ENCODE peak calls at places on chromosomes 12 and 14, in six cellular contexts. S, Y, K, G, Q and B are unnamed samples.

GRCh38 chr12:80359703-80360102 is 84.3 kb upstream of the PTPRQ start:
- DNase-seq in Q (no peak), Y (no peak), K (no peak), S (no peak), G (no peak), B (no peak)

GRCh38 chr12:32897688-32898573 is 1.4 kb upstream of the PKP2 start:
- DNase-seq in K (no peak), Q (no peak), S (no peak), Y (no peak), G (no peak), B (no peak)

GRCh38 chr14:30142216-30142615 is 214.6 kb upstream of the PRKD1 start:
- DNase-seq in Q (no peak), G (no peak), Y (no peak), K (no peak), S (no peak), B (no peak)

GRCh38 chr14:103688906-103689902 is 26.0 kb downstream of the XRCC3 start:
- DNase-seq in K (peak; percentile 58), S (no peak), Y (no peak), G (no peak), Q (peak; percentile 52), B (peak; percentile 78)

GRCh38 chr14:89359477-89360222 is 57.4 kb downstream of the FOXN3 start:
- DNase-seq in K (no peak), S (no peak), Q (no peak), Y (peak; percentile 46), G (no peak), B (no peak)

GRCh38 chr12:72136792-72137191 is 135.4 kb upstream of the TRHDE start:
- DNase-seq in Q (no peak), K (no peak), G (no peak), Y (no peak), S (no peak), B (no peak)

GRCh38 chr14:21711360-21711961 is 37.8 kb upstream of the OR4E1 start:
- DNase-seq in G (no peak), Y (no peak), K (peak; percentile 61), Q (no peak), S (no peak), B (peak; percentile 57)

GRCh38 chr14:20706657-20707355 is 18.2 kb downstream of the ANG start:
- DNase-seq in S (no peak), Y (no peak), G (no peak), Q (no peak), K (no peak), B (peak; percentile 51)

GRCh38 chr12:132246997-132247717 is 82.2 kb downstream of the GALNT9 start:
- DNase-seq in K (no peak), Q (no peak), G (no peak), Y (no peak), S (no peak), B (no peak)

GRCh38 chr12:55931317-55931779 is 386 bp downstream of the DGKA start:
- DNase-seq in Y (peak; percentile 33), G (no peak), Q (no peak), K (no peak), S (no peak), B (no peak)

GRCh38 chr12:1995205-1995896 is 8.9 kb downstream of the DCP1B start:
- DNase-seq in G (no peak), Y (no peak), S (no peak), K (no peak), Q (no peak), B (no peak)

GRCh38 chr12:68831272-68831671 is 23.3 kb downstream of the MDM2 start:
- DNase-seq in Q (no peak), K (no peak), Y (no peak), G (no peak), S (no peak), B (no peak)

GRCh38 chr12:68224613-68225285 is 861 bp downstream of the IL26 start:
- DNase-seq in Q (no peak), Y (no peak), G (no peak), K (peak; percentile 84), S (no peak), B (peak; percentile 48)

GRCh38 chr12:110577717-110578521 is 5.2 kb downstream of the PPTC7 start:
- DNase-seq in Y (no peak), K (peak; percentile 83), Q (no peak), S (no peak), G (no peak), B (peak; percentile 63)

GRCh38 chr14:91511014-91511466 is 930 bp upstream of the PPP4R3A start:
- DNase-seq in S (no peak), Q (no peak), Y (no peak), K (no peak), G (no peak), B (no peak)

GRCh38 chr12:76643438-76643837 is 83.9 kb upstream of the OSBPL8 start:
- DNase-seq in S (no peak), G (no peak), K (no peak), Y (no peak), Q (no peak), B (no peak)

GRCh38 chr12:124184456-124184855 is 110.4 kb upstream of the RFLNA start:
- DNase-seq in S (no peak), G (no peak), Y (no peak), K (no peak), Q (no peak), B (no peak)

GRCh38 chr12:3913278-3913677 is 40.1 kb upstream of the PARP11 start:
- DNase-seq in Q (no peak), S (no peak), K (no peak), G (no peak), Y (no peak), B (no peak)

GRCh38 chr14:106622200-106622745 is 1095.9 kb downstream of the TMEM121 start:
- DNase-seq in S (no peak), G (no peak), Y (no peak), Q (no peak), K (no peak), B (no peak)

GRCh38 chr12:65501093-65501621 is 222.7 kb downstream of the MSRB3 start:
- DNase-seq in S (no peak), G (peak; percentile 25), Y (peak; percentile 32), K (peak; percentile 56), Q (no peak), B (no peak)

GRCh38 chr12:67650127-67650495 is 1.6 kb downstream of the DYRK2 start:
- DNase-seq in G (no peak), K (peak; percentile 17), Y (peak; percentile 21), S (no peak), Q (no peak), B (peak; percentile 22)

GRCh38 chr12:30026621-30027234 is 243.0 kb upstream of the TMTC1 start:
- DNase-seq in K (peak; percentile 83), G (no peak), S (no peak), Y (no peak), Q (no peak), B (peak; percentile 80)

GRCh38 chr12:27285395-27285794 is 41.3 kb downstream of the STK38L start:
- DNase-seq in Y (no peak), G (no peak), S (no peak), K (peak; percentile 35), Q (no peak), B (peak; percentile 72)

GRCh38 chr12:13205809-13206559 is 9.5 kb downstream of the EMP1 start:
- DNase-seq in Q (no peak), K (peak; percentile 99), Y (no peak), S (no peak), G (no peak), B (peak; percentile 99)

GRCh38 chr12:6390084-6390799 is 6.3 kb downstream of the LTBR start:
- DNase-seq in Y (no peak), Q (no peak), K (no peak), G (no peak), S (no peak), B (no peak)

GRCh38 chr14:93076755-93077154 is 39.0 kb downstream of the ITPK1 start:
- DNase-seq in K (no peak), G (no peak), S (no peak), Y (no peak), Q (no peak), B (no peak)

GRCh38 chr12:119910586-119910985 is 33.5 kb upstream of the CIT start:
- DNase-seq in Q (no peak), G (no peak), S (no peak), Y (no peak), K (no peak), B (no peak)

GRCh38 chr12:119916111-119916510 is 39.0 kb upstream of the CIT start:
- DNase-seq in Y (no peak), G (no peak), Q (no peak), S (no peak), K (no peak), B (no peak)

GRCh38 chr12:119913931-119914330 is 36.8 kb upstream of the CIT start:
- DNase-seq in S (no peak), Y (no peak), G (no peak), Q (no peak), K (no peak), B (no peak)

GRCh38 chr12:119914666-119915065 is 37.5 kb upstream of the CIT start:
- DNase-seq in Q (no peak), G (no peak), S (no peak), Y (no peak), K (no peak), B (no peak)

GRCh38 chr12:119911147-119911546 is 34.0 kb upstream of the CIT start:
- DNase-seq in K (peak; percentile 60), Y (no peak), G (no peak), Q (no peak), S (no peak), B (peak; percentile 34)
- TF ChIP-seq CTCF in K (no peak), Y (no peak), G (no peak), Q (no peak), S (no peak), B (no peak)

DNA sequence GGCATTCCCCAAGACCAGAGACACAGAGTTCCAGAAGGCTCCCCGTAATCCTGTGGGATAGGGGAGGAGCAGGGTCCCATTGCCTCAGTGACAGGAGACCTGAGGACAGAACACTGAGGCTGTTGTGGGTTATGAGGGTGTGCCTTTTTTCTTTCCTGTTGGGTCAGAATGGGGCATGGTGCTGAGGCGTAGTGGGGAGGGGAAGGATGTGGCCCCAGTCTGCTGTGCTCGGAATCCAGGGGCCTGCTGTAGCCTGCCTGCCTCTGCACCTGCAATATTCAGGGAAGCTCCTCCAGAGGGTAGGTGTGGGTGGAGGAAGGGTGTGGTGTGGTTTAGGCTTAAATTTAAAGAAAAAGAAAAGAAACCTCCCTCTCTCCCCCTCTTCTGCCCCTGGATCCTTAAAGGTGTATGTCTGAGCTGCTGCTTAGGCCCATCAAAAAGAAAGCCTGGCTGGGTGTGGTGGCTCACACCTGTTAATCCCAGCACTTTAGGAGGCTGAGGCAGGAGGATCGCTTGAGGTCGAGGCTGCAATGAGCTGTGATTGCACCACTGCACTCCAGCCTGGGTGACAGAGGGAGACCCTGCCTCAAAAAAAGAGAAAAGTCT is 18.7 kb downstream of the PLEKHG3 start:
- DNase-seq in Y (no peak), G (no peak), K (no peak), Q (no peak), S (no peak), B (no peak)
- H3K4me3 ChIP-seq in Y (no peak overlapping the region), G (no peak overlapping the region), K (no peak overlapping the region), Q (no peak overlapping the region), S (no peak overlapping the region), B (no peak overlapping the region)

DNA sequence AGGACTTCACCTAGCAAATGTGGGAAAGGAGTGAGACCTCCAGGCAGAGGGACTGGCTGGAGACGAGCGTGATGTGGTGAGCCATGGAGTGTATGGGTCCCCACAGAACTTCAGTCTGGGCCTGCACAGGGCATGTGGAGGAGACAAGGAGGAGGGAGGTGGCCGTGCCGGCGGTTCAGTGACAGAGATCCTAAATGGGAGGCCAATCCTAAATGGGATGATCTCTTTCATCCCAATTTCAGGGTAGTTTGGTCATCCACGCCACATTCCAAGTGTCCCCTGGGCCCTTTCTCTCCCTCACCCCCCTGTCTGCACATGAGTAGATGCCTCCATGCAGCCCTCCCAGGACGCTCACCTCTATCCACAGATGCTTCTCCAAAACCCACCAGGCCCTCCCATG is 13.2 kb downstream of the SERPINA5 start:
- DNase-seq in G (no peak), Q (no peak), K (no peak), S (no peak), Y (no peak), B (no peak)
- TF ChIP-seq CTCF in G (no peak), Q (no peak), K (no peak), S (no peak), Y (no peak), B (no peak)

GRCh38 chr14:37622231-37622923 is 26.9 kb downstream of the TTC6 start:
- DNase-seq in K (peak; percentile 54), Y (no peak), S (peak; percentile 37), G (no peak), Q (no peak), B (peak; percentile 34)
- H3K4me3 ChIP-seq in K (peak overlapping the region; percentile 30), Y (no peak overlapping the region), S (peak overlapping the region; percentile 20), G (peak overlapping the region; percentile 40), Q (no peak overlapping the region), B (peak overlapping the region; percentile 36)